ENCODE peak calls at places on chromosome 1, in nine cellular contexts. E is amniotic stem cell; T is dermis blood vessel endothelial cell; P is hepatic stellate cell; B is HCT116; Z is stimulated activated CD8-positive, alpha-beta memory T cell treated with anti-CD3 and anti-CD28 coated beads, Interleukin-7, amount 100 ng/mL, for 1 hour; X is HFFc6; A is lung microvascular endothelial cell; L is NCI-H345. U is an unnamed sample.

GRCh38 chr1:178613271-178613945 is 100.5 kb downstream of the TEX35 start:
- DNase-seq in E (no peak), T (no peak), P (no peak), B (no peak), Z (no peak), X (no peak), A (no peak), L (no peak), U (no peak)

GRCh38 chr1:5734414-5734813 is 257.8 kb downstream of the NPHP4 start:
- DNase-seq in E (no peak), T (no peak), P (no peak), B (no peak), Z (no peak), X (no peak), A (no peak), L (no peak), U (no peak)

GRCh38 chr1:223091928-223092327 is 51.1 kb downstream of the TLR5 start:
- DNase-seq in E (no peak), T (no peak), P (no peak), B (no peak), Z (no peak), X (no peak), A (no peak), L (no peak), U (no peak)

GRCh38 chr1:156104065-156104810 is 10.3 kb upstream of the LMNA start:
- DNase-seq in E (peak), T (peak), P (peak), B (no peak), Z (no peak), X (peak), A (peak), L (peak), U (peak)

GRCh38 chr1:20355828-20356735 is 65.4 kb downstream of the VWA5B1 start:
- DNase-seq in E (no peak), T (no peak), P (no peak), B (no peak), Z (no peak), X (no peak), A (no peak), L (no peak), U (no peak)

GRCh38 chr1:225409051-225409450 is 18.8 kb downstream of the LBR start:
- DNase-seq in E (no peak), T (no peak), P (no peak), B (no peak), Z (no peak), X (no peak), A (no peak), L (no peak), U (no peak)

GRCh38 chr1:43432907-43433306 is 20.8 kb downstream of the HYI start:
- DNase-seq in E (no peak), T (no peak), P (no peak), B (no peak), Z (no peak), X (no peak), A (no peak), L (no peak), U (no peak)

GRCh38 chr1:245292141-245292540 is 137.4 kb downstream of the KIF26B start:
- DNase-seq in E (no peak), T (no peak), P (no peak), B (no peak), Z (no peak), X (no peak), A (no peak), L (no peak), U (no peak)

GRCh38 chr1:42773420-42773819 is 6.4 kb downstream of the C1orf50 start:
- DNase-seq in E (no peak), T (no peak), P (no peak), B (no peak), Z (no peak), X (no peak), A (no peak), L (no peak), U (no peak)

U was measured in astrocyte.